ENCODE peak calls at places on chromosomes 7 and 10, in ten cellular contexts. D, F, N, E, R, A, S, K, M and L are unnamed samples. For H3K9me3 and H3K36me3, the result is how much of the 10 kb centered on the place peaks cover.

GRCh38 chr10:133170092-133170491 is 10.1 kb downstream of the KNDC1 start:
- DNase-seq in D (no peak), F (no peak), N (no peak), E (peak), R (no peak), A (no peak), S (no peak), K (no peak), M (peak), L (no peak)

GRCh38 chr7:5693529-5693928 is 87.9 kb downstream of the RNF216 start:
- DNase-seq in D (no peak), F (no peak), N (no peak), E (peak), R (no peak), A (no peak), S (no peak), K (no peak), M (peak), L (no peak)

GRCh38 chr7:120039138-120039537 is 233.8 kb upstream of the KCND2 start:
- DNase-seq in D (no peak), F (no peak), N (no peak), E (no peak), R (no peak), A (no peak), S (no peak), K (no peak), M (no peak), L (no peak)

GRCh38 chr7:25708211-25708610 is 443.8 kb upstream of the NFE2L3 start:
- DNase-seq in D (no peak), F (no peak), N (no peak), E (no peak), R (no peak), A (no peak), S (no peak), K (no peak), M (no peak), L (no peak)

GRCh38 chr7:46494026-46494425 is 573.0 kb upstream of the IGFBP3 start:
- DNase-seq in D (no peak), F (peak), N (no peak), E (no peak), R (no peak), A (no peak), S (no peak), K (no peak), M (no peak), L (no peak)

GRCh38 chr7:48084727-48085432 is 4.2 kb upstream of the UPP1 start:
- DNase-seq in D (no peak), F (peak), N (peak), E (peak), R (peak), A (peak), S (no peak), K (no peak), M (peak), L (peak)

GRCh38 chr7:20350996-20351692 is 20.4 kb downstream of the ITGB8 start:
- DNase-seq in D (no peak), F (no peak), N (no peak), E (no peak), R (no peak), A (no peak), S (no peak), K (no peak), M (no peak), L (no peak)

GRCh38 chr7:16431646-16432424 is 10.5 kb upstream of the CRPPA start:
- DNase-seq in D (no peak), F (peak), N (no peak), E (no peak), R (peak), A (no peak), S (peak), K (peak), M (peak), L (peak)

GRCh38 chr10:61164458-61165160 is 220.6 kb upstream of the RHOBTB1 start:
- DNase-seq in D (peak), F (peak), N (no peak), E (peak), R (peak), A (no peak), S (no peak), K (no peak), M (peak), L (no peak)

GRCh38 chr10:485776-486572 is 203.5 kb downstream of the DIP2C start:
- DNase-seq in D (no peak), F (no peak), N (no peak), E (no peak), R (no peak), A (peak), S (no peak), K (no peak), M (peak), L (no peak)

GRCh38 chr7:18727094-18727870 is 231.7 kb downstream of the HDAC9 start:
- DNase-seq in D (no peak), F (no peak), N (no peak), E (peak), R (no peak), A (no peak), S (no peak), K (no peak), M (no peak), L (no peak)

GRCh38 chr10:103231047-103231551 is 14.6 kb upstream of the RPEL1 start:
- DNase-seq in D (no peak), F (peak), N (no peak), E (no peak), R (no peak), A (peak), S (peak), K (no peak), M (no peak), L (no peak)

GRCh38 chr7:151254316-151254715 is 5.8 kb upstream of the SMARCD3 start:
- DNase-seq in D (peak), F (no peak), N (no peak), E (peak), R (no peak), A (no peak), S (no peak), K (no peak), M (no peak), L (no peak)

GRCh38 chr10:110746254-110746826 is 102.2 kb downstream of the RBM20 start:
- DNase-seq in D (peak), F (peak), N (peak), E (no peak), R (peak), A (peak), S (peak), K (peak), M (peak), L (peak)

GRCh38 chr10:93383562-93383981 is 98.6 kb downstream of the MYOF start:
- DNase-seq in D (no peak), F (no peak), N (no peak), E (no peak), R (no peak), A (peak), S (no peak), K (no peak), M (no peak), L (no peak)

GRCh38 chr7:127137146-127137545 is 115.6 kb downstream of the GRM8 start:
- DNase-seq in D (no peak), F (no peak), N (no peak), E (no peak), R (no peak), A (no peak), S (no peak), K (no peak), M (no peak), L (no peak)

GRCh38 chr10:1153805-1154351 is 97.7 kb downstream of the WDR37 start:
- DNase-seq in D (no peak), F (no peak), N (peak), E (no peak), R (no peak), A (peak), S (no peak), K (no peak), M (no peak), L (no peak)

GRCh38 chr7:132548489-132549078 is 27.7 kb downstream of the PLXNA4 start:
- DNase-seq in D (no peak), F (no peak), N (no peak), E (no peak), R (no peak), A (no peak), S (no peak), K (no peak), M (no peak), L (no peak)

GRCh38 chr7:139728203-139728602 is 49.6 kb downstream of the HIPK2 start:
- DNase-seq in D (no peak), F (no peak), N (no peak), E (no peak), R (no peak), A (no peak), S (no peak), K (no peak), M (peak), L (no peak)

GRCh38 chr10:60733189-60733815 is 45.0 kb upstream of the CDK1 start:
- DNase-seq in D (peak), F (peak), N (no peak), E (peak), R (no peak), A (no peak), S (peak), K (peak), M (peak), L (peak)

GRCh38 chr7:120990468-120991118 is 2.1 kb downstream of the CPED1 start:
- DNase-seq in D (no peak), F (no peak), N (no peak), E (no peak), R (no peak), A (no peak), S (no peak), K (no peak), M (no peak), L (no peak)

GRCh38 chr7:95906871-95907270 is 134.5 kb downstream of the DYNC1I1 start:
- DNase-seq in D (no peak), F (no peak), N (no peak), E (no peak), R (no peak), A (no peak), S (no peak), K (no peak), M (no peak), L (no peak)

GRCh38 chr10:37739181-37739580 is 118.2 kb downstream of the ZNF248 start:
- DNase-seq in D (no peak), F (no peak), N (no peak), E (no peak), R (no peak), A (no peak), S (no peak), K (no peak), M (no peak), L (no peak)

GRCh38 chr7:192701-193536 is 548 bp downstream of the FAM20C start:
- DNase-seq in D (no peak), F (peak), N (no peak), E (peak), R (no peak), A (no peak), S (no peak), K (no peak), M (peak), L (no peak)

GRCh38 chr10:129934196-129934925 is 29.7 kb downstream of the EBF3 start:
- DNase-seq in D (no peak), F (no peak), N (no peak), E (no peak), R (no peak), A (no peak), S (no peak), K (no peak), M (peak), L (no peak)

GRCh38 chr7:127251048-127251451 is 1.7 kb downstream of the GRM8 start:
- DNase-seq in D (no peak), F (no peak), N (no peak), E (no peak), R (no peak), A (no peak), S (no peak), K (no peak), M (no peak), L (peak)

GRCh38 chr7:41832936-41833335 is 130.0 kb upstream of the INHBA start:
- DNase-seq in D (no peak), F (no peak), N (no peak), E (no peak), R (no peak), A (no peak), S (no peak), K (no peak), M (no peak), L (no peak)

GRCh38 chr7:2172311-2173183 is 60.2 kb downstream of the MAD1L1 start:
- DNase-seq in D (peak), F (peak), N (no peak), E (no peak), R (no peak), A (peak), S (no peak), K (no peak), M (no peak), L (no peak)

GRCh38 chr10:103949728-103950127 is 17.2 kb upstream of the SLK start:
- DNase-seq in D (no peak), F (no peak), N (no peak), E (no peak), R (no peak), A (no peak), S (no peak), K (no peak), M (no peak), L (no peak)

GRCh38 chr10:1706711-1707110 is 30.6 kb downstream of the ADARB2 start:
- DNase-seq in D (no peak), F (no peak), N (peak), E (no peak), R (no peak), A (peak), S (no peak), K (peak), M (no peak), L (peak)

GRCh38 chr7:12926236-12926635 is 238.8 kb downstream of the ARL4A start:
- DNase-seq in D (no peak), F (no peak), N (no peak), E (no peak), R (no peak), A (no peak), S (no peak), K (no peak), M (no peak), L (no peak)

GRCh38 chr7:94556028-94556427 is 46.4 kb downstream of the CASD1 start:
- DNase-seq in D (no peak), F (no peak), N (no peak), E (no peak), R (no peak), A (no peak), S (no peak), K (no peak), M (no peak), L (no peak)

GRCh38 chr7:136086712-136087111 is 109.6 kb upstream of the MTPN start:
- DNase-seq in D (peak), F (peak), N (peak), E (no peak), R (peak), A (peak), S (peak), K (peak), M (peak), L (peak)

GRCh38 chr7:51278797-51279196 is 37.8 kb downstream of the COBL start:
- DNase-seq in D (no peak), F (no peak), N (no peak), E (no peak), R (no peak), A (no peak), S (no peak), K (no peak), M (no peak), L (no peak)

GRCh38 chr7:112092306-112093090 is 113.7 kb downstream of the DOCK4 start:
- DNase-seq in D (no peak), F (no peak), N (no peak), E (no peak), R (no peak), A (no peak), S (no peak), K (no peak), M (no peak), L (no peak)

GRCh38 chr7:94295805-94296204 is 98.9 kb upstream of the COL1A2 start:
- DNase-seq in D (no peak), F (peak), N (no peak), E (no peak), R (no peak), A (no peak), S (no peak), K (no peak), M (no peak), L (no peak)

GRCh38 chr10:102522874-102523249 is 19.1 kb downstream of the SUFU start:
- DNase-seq in D (no peak), F (no peak), N (no peak), E (no peak), R (no peak), A (no peak), S (no peak), K (no peak), M (no peak), L (no peak)

GRCh38 chr10:94630017-94630688 is 53.4 kb upstream of the CYP2C18 start:
- DNase-seq in D (no peak), F (peak), N (no peak), E (no peak), R (no peak), A (no peak), S (no peak), K (peak), M (no peak), L (no peak)

GRCh38 chr7:158324397-158325360 is 262.9 kb downstream of the PTPRN2 start:
- DNase-seq in D (no peak), F (no peak), N (no peak), E (no peak), R (no peak), A (no peak), S (no peak), K (no peak), M (no peak), L (no peak)

GRCh38 chr7:158327571-158328180 is 259.9 kb downstream of the PTPRN2 start:
- DNase-seq in D (no peak), F (no peak), N (no peak), E (no peak), R (no peak), A (no peak), S (no peak), K (no peak), M (no peak), L (no peak)

GRCh38 chr7:158323741-158324396 is 263.8 kb downstream of the PTPRN2 start:
- DNase-seq in D (no peak), F (no peak), N (no peak), E (no peak), R (no peak), A (no peak), S (no peak), K (no peak), M (no peak), L (no peak)

GRCh38 chr7:158327012-158327411 is 260.6 kb downstream of the PTPRN2 start:
- DNase-seq in D (no peak), F (no peak), N (no peak), E (no peak), R (no peak), A (no peak), S (no peak), K (no peak), M (no peak), L (no peak)

GRCh38 chr7:158325530-158326381 is 261.9 kb downstream of the PTPRN2 start:
- DNase-seq in D (no peak), F (peak), N (no peak), E (no peak), R (no peak), A (no peak), S (no peak), K (no peak), M (no peak), L (no peak)
- H3K9me3 ChIP-seq in D (under half), F (under half), N (under half), E (under half), R (under half), A (under half), S (under half), K (under half), M (under half), L (under half)

GRCh38 chr7:97018775-97019535 is 5.7 kb downstream of the DLX5 start:
- DNase-seq in D (no peak), F (no peak), N (no peak), E (no peak), R (no peak), A (no peak), S (no peak), K (no peak), M (no peak), L (no peak)

GRCh38 chr7:97022451-97023306 is 2.0 kb downstream of the DLX5 start:
- DNase-seq in D (no peak), F (no peak), N (no peak), E (no peak), R (no peak), A (no peak), S (no peak), K (no peak), M (no peak), L (no peak)

GRCh38 chr7:97019710-97020109 is 4.9 kb downstream of the DLX5 start:
- DNase-seq in D (no peak), F (no peak), N (no peak), E (no peak), R (no peak), A (no peak), S (no peak), K (no peak), M (no peak), L (no peak)

GRCh38 chr7:97020601-97021442 is 3.8 kb downstream of the DLX5 start:
- DNase-seq in D (no peak), F (no peak), N (no peak), E (no peak), R (no peak), A (no peak), S (no peak), K (no peak), M (no peak), L (no peak)

DNA sequence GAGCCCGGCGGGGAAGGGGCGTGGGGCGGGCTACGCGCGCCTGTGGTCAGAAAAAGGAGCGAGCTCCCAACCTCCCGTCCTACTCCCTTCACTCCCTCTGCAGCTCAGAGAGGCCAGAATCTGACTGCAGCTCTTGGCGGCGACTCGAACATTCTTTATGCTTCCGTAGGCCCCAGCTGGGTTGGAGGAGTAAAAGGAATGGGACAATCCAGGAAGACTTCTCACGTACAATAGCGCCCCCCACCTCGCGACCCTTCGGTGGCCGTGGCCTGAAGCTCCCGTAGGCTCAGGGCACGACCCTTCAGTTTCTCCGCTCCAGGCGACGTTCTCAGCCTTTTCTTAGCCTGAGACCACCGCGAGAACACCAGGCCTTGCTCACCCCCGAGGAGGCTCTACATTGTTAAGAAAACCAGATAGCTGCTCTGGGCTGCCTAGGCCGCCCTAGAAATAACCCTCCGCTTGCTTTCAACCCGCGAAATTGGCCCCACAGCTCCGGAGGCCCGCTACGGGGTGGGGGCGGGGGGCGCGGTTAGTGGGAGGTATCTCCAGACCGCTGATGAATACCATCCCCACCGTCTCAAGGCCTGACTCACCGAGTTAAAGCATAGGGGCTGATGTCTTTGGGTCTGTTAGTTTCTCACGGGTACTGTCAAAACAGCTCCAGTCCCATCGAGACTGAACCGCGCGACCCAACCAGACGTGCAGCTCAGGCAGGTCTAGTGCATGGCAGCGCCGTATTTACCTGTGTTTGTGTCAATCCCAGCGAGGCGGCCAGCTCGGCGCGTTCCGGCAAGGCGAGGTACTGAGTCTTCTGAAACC is 3.0 kb downstream of the DLX5 start:
- DNase-seq in D (no peak), F (no peak), N (no peak), E (no peak), R (no peak), A (peak), S (no peak), K (no peak), M (no peak), L (no peak)
- H3K4me3 ChIP-seq in D (no peak), F (peak), N (no peak), E (no peak), R (no peak), A (peak), S (peak), K (no peak), M (no peak), L (no peak)

DNA sequence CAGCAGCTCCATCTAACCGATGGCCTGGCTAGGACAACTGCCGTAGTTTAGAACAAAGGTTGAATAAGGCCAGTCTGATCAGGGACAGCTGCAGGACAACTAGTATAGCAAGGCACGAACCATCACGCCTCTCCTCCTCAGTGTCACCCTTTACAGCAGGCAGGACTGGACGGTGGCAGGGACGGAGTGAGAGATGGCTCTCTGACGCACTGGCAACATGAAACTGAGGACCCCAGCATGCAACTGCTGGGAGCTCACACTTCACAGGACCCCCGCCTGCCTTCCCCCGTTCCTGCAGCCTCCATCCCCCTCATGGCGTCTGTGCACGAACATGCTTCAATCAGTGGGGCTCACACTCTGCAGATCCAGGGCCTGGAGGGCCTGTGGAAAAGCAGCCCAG is 53.7 kb downstream of the ZRANB1 start:
- DNase-seq in D (no peak), F (no peak), N (no peak), E (no peak), R (no peak), A (peak), S (no peak), K (no peak), M (no peak), L (no peak)
- H3K36me3 ChIP-seq in D (under half), F (under half), N (half or more), E (half or more), R (half or more), A (half or more), S (half or more), K (under half), M (under half), L (under half)

DNA sequence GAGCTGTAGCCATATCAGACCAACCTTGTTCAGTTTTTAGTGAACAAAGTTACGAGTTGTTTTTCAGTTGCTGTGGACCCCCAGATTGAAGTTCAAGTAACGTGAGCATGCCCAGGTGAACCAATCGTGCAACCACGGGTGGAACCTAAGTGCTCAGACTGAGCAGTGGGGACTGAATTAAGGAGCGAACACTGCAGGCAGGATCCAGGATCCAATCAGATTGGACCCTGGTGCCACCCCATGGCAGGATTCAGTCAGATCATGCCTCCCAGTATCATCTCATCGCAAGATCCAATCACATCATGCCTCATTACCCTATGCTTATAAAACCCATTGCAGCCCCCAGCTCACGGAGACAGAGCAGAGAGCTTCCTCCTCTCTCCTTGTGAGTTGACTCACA is 80.9 kb downstream of the PFKFB3 start:
- DNase-seq in D (no peak), F (no peak), N (no peak), E (no peak), R (no peak), A (no peak), S (no peak), K (no peak), M (peak), L (no peak)
- H3K9me3 ChIP-seq in D (under half), F (under half), N (under half), E (under half), R (under half), A (under half), S (under half), K (under half), M (under half), L (under half)